ENCODE peak calls at places on chromosomes 1 and 21, in four cellular contexts. One of them, this sample, is unnamed.

GRCh38 chr1:89546934-89547562 is 22.4 kb downstream of the LRRC8B start:
- DNase-seq in OCI-LY7: no peak
- DNase-seq in mammary epithelial cell: no peak
- DNase-seq in HCT116: no peak
- DNase-seq in this sample: no peak

GRCh38 chr21:32360401-32360981 is 32.3 kb downstream of the URB1 start:
- DNase-seq in OCI-LY7: no peak
- DNase-seq in mammary epithelial cell: peak
- DNase-seq in HCT116: no peak
- DNase-seq in this sample: no peak

GRCh38 chr1:54229281-54229891 is 29.4 kb downstream of the MRPL37 start:
- DNase-seq in OCI-LY7: no peak
- DNase-seq in mammary epithelial cell: peak
- DNase-seq in HCT116: peak
- DNase-seq in this sample: peak

GRCh38 chr1:117531222-117531621 is 74.6 kb upstream of the TENT5C start:
- DNase-seq in OCI-LY7: no peak
- DNase-seq in mammary epithelial cell: no peak
- DNase-seq in HCT116: no peak
- DNase-seq in this sample: peak

GRCh38 chr1:119893827-119894700 is 2.3 kb downstream of the ADAM30 start:
- DNase-seq in OCI-LY7: no peak
- DNase-seq in mammary epithelial cell: no peak
- DNase-seq in HCT116: no peak
- DNase-seq in this sample: no peak

GRCh38 chr21:17527240-17527639 is 14.4 kb downstream of the CXADR start:
- DNase-seq in OCI-LY7: no peak
- DNase-seq in mammary epithelial cell: peak
- DNase-seq in HCT116: no peak
- DNase-seq in this sample: peak

GRCh38 chr1:37085393-37085792 is 51.1 kb upstream of the GRIK3 start:
- DNase-seq in OCI-LY7: no peak
- DNase-seq in mammary epithelial cell: no peak
- DNase-seq in HCT116: no peak
- DNase-seq in this sample: no peak

GRCh38 chr1:175201061-175201508 is 8.5 kb upstream of the KIAA0040 start:
- DNase-seq in OCI-LY7: no peak
- DNase-seq in mammary epithelial cell: no peak
- DNase-seq in HCT116: no peak
- DNase-seq in this sample: no peak

GRCh38 chr1:8343044-8343443 is 25.1 kb downstream of the SLC45A1 start:
- DNase-seq in OCI-LY7: no peak
- DNase-seq in mammary epithelial cell: no peak
- DNase-seq in HCT116: no peak
- DNase-seq in this sample: no peak

GRCh38 chr1:168410464-168410863 is 129.8 kb downstream of the TBX19 start:
- DNase-seq in OCI-LY7: no peak
- DNase-seq in mammary epithelial cell: no peak
- DNase-seq in HCT116: no peak
- DNase-seq in this sample: no peak

GRCh38 chr1:201731142-201731541 is 97.8 kb upstream of the IPO9 start:
- DNase-seq in OCI-LY7: no peak
- DNase-seq in mammary epithelial cell: no peak
- DNase-seq in HCT116: no peak
- DNase-seq in this sample: no peak

GRCh38 chr1:48499211-48499610 is 27.2 kb upstream of the SPATA6 start:
- DNase-seq in OCI-LY7: no peak
- DNase-seq in mammary epithelial cell: no peak
- DNase-seq in HCT116: no peak
- DNase-seq in this sample: no peak

GRCh38 chr21:32934829-32935228 is 90.9 kb upstream of the OLIG2 start:
- DNase-seq in OCI-LY7: no peak
- DNase-seq in mammary epithelial cell: no peak
- DNase-seq in HCT116: no peak
- DNase-seq in this sample: no peak

GRCh38 chr1:27993241-27993640 is 33.5 kb downstream of the XKR8 start:
- DNase-seq in OCI-LY7: no peak
- DNase-seq in mammary epithelial cell: no peak
- DNase-seq in HCT116: no peak
- DNase-seq in this sample: no peak

GRCh38 chr1:156660752-156661112 is 16.5 kb downstream of the NES start:
- DNase-seq in OCI-LY7: no peak
- DNase-seq in mammary epithelial cell: no peak
- DNase-seq in HCT116: no peak
- DNase-seq in this sample: no peak

GRCh38 chr1:28073867-28074266 is 14.5 kb downstream of the EYA3 start:
- DNase-seq in OCI-LY7: no peak
- DNase-seq in mammary epithelial cell: no peak
- DNase-seq in HCT116: no peak
- DNase-seq in this sample: no peak

GRCh38 chr1:201486158-201486557 is 17.2 kb upstream of the PHLDA3 start:
- DNase-seq in OCI-LY7: no peak
- DNase-seq in mammary epithelial cell: no peak
- DNase-seq in HCT116: no peak
- DNase-seq in this sample: peak

GRCh38 chr21:42684109-42684916 is 30.9 kb downstream of the PDE9A start:
- DNase-seq in OCI-LY7: peak
- DNase-seq in mammary epithelial cell: no peak
- DNase-seq in HCT116: no peak
- DNase-seq in this sample: peak

GRCh38 chr1:46595127-46595526 is 8.9 kb downstream of the MKNK1 start:
- DNase-seq in OCI-LY7: no peak
- DNase-seq in mammary epithelial cell: no peak
- DNase-seq in HCT116: no peak
- DNase-seq in this sample: no peak

GRCh38 chr1:202282596-202283283 is 59.0 kb downstream of the UBE2T start:
- DNase-seq in OCI-LY7: no peak
- DNase-seq in mammary epithelial cell: no peak
- DNase-seq in HCT116: no peak
- DNase-seq in this sample: no peak

GRCh38 chr1:67583462-67583950 is 101.5 kb upstream of the GADD45A start:
- DNase-seq in OCI-LY7: no peak
- DNase-seq in mammary epithelial cell: no peak
- DNase-seq in HCT116: no peak
- DNase-seq in this sample: no peak

GRCh38 chr21:29174607-29175013 is 44.2 kb downstream of the MAP3K7CL start:
- DNase-seq in OCI-LY7: no peak
- DNase-seq in mammary epithelial cell: no peak
- DNase-seq in HCT116: no peak
- DNase-seq in this sample: peak

GRCh38 chr21:29176721-29177120 is 46.3 kb downstream of the MAP3K7CL start:
- DNase-seq in OCI-LY7: no peak
- DNase-seq in mammary epithelial cell: no peak
- DNase-seq in HCT116: no peak
- DNase-seq in this sample: no peak

GRCh38 chr21:29172282-29172681 is 41.8 kb downstream of the MAP3K7CL start:
- DNase-seq in OCI-LY7: no peak
- DNase-seq in mammary epithelial cell: no peak
- DNase-seq in HCT116: no peak
- DNase-seq in this sample: no peak

GRCh38 chr21:29177800-29178199 is 47.4 kb downstream of the MAP3K7CL start:
- DNase-seq in OCI-LY7: no peak
- DNase-seq in mammary epithelial cell: no peak
- DNase-seq in HCT116: no peak
- DNase-seq in this sample: no peak

DNA sequence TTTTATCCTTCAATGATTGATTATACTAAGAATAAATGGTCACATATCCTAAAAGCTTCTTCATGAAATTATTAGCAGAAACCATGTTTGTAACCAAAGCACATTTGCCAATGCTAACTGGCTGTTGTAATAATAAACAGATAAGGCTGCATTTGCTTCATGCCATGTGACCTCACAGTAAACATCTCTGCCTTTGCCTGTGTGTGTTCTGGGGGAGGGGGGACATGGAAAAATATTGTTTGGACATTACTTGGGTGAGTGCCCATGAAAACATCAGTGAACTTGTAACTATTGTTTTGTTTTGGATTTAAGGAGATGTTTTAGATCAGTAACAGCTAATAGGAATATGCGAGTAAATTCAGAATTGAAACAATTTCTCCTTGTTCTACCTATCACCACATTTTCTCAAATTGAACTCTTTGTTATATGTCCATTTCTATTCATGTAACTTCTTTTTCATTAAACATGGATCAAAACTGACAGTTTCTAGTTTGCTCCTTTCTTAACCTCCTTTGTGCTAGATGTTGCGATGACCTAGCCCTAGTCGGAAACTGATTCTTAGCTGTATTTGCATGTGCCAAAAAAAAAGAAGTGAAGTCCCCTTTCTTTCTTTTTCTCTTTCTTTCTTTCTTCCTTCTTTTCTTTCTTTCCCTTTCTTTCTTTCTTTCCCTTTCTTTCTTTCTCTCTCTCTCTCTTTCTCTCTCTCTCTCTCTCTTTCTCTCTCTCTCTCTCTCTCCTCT is 45.1 kb downstream of the MAP3K7CL start:
- DNase-seq in OCI-LY7: no peak
- DNase-seq in mammary epithelial cell: no peak
- DNase-seq in HCT116: no peak
- DNase-seq in this sample: peak
- H2AFZ ChIP-seq in OCI-LY7: no peak
- H2AFZ ChIP-seq in mammary epithelial cell: no peak
- H2AFZ ChIP-seq in HCT116: no peak
- H2AFZ ChIP-seq in this sample: peak

GRCh38 chr1:115771094-115771846 is 2.8 kb upstream of the CASQ2 start:
- DNase-seq in OCI-LY7: no peak
- DNase-seq in mammary epithelial cell: peak
- DNase-seq in HCT116: no peak
- DNase-seq in this sample: peak
- H2AFZ ChIP-seq in OCI-LY7: no peak
- H2AFZ ChIP-seq in mammary epithelial cell: peak
- H2AFZ ChIP-seq in HCT116: peak
- H2AFZ ChIP-seq in this sample: peak

GRCh38 chr1:29864431-29865022 is 628.2 kb downstream of the PTPRU start:
- DNase-seq in OCI-LY7: no peak
- DNase-seq in mammary epithelial cell: no peak
- DNase-seq in HCT116: no peak
- DNase-seq in this sample: no peak
- H2AFZ ChIP-seq in OCI-LY7: no peak
- H2AFZ ChIP-seq in mammary epithelial cell: no peak
- H2AFZ ChIP-seq in HCT116: no peak
- H2AFZ ChIP-seq in this sample: no peak

DNA sequence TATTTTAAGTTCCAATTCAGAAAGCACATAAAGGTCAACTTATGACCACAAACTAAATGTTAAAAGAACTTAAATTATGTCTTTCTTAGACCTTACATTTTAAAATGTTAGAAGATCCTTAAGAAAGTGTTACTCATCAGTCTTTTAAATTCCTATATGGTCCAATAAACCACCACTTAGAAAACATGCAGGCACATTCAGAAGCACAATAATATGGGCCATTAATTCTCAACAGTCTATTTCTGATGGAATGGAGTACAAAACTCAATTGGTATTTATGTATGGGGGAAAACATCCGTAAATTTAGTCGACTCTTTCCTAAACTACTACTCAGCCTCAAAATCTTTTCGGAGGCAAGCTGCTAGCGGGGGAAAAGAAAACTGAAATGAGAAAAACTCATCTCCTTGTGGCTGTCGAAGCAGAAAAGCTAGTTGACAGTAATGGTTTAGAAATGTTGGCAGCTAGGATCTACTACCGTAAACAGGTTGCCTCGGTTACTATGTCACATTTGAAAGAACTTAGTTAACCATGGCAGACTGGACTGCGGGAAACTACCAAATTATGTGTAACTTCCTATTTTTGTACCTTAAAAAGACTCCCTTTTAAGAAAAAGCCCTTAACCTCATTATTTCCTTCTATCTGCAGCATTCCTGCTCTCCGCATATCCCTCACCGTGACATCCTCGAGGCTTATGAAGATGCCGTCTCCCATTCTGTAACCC is 993 bp downstream of the TRMT1L start:
- DNase-seq in OCI-LY7: peak
- DNase-seq in mammary epithelial cell: peak
- DNase-seq in HCT116: no peak
- DNase-seq in this sample: peak
- H2AFZ ChIP-seq in OCI-LY7: peak
- H2AFZ ChIP-seq in mammary epithelial cell: peak
- H2AFZ ChIP-seq in HCT116: peak
- H2AFZ ChIP-seq in this sample: peak

DNA sequence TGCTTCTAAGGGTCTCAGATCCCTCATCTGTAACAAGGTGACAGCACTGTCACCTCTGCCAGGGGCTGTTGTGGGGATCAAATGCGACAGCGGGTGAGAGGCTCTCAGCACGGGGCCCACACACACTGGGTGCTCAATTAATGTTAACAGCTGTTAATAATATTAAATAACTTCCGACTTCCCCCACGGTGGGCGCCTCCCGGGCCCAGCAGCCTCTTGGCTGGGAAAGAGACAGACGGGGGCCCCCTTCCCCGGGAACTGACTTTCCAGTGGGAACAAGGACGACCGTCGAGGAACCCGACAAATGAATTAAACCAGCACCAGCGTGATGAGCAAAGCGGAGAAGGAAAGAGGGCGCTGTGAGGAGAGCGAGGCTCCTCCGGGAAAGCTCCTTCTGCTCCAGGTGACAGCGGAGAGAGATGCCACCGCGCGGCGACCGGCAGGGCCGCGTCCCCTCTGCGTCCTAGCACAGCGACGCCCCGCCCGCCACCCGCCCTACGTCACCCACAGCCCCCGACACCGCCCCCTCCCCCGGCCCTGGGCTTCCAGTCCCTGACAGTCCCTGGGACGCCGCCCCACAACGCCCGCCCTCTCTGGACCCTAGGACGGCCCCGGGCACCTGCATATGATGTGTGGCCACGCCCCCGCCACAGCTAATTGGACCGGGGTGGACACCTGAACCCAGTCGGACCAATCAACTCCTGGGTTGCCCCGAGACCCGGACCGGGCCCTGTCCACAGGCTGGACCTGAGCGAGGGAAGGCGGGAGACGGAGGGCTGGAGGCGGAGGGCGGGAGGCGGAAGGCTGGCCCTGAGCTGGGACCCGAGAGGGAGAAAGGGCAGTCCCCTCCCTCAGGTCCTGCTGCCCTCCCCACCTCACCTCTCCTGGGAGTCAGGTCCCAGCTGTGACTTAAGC is 38.2 kb downstream of the MATN1 start:
- DNase-seq in OCI-LY7: no peak
- DNase-seq in mammary epithelial cell: no peak
- DNase-seq in HCT116: peak
- DNase-seq in this sample: no peak
- H2AFZ ChIP-seq in OCI-LY7: no peak
- H2AFZ ChIP-seq in mammary epithelial cell: peak
- H2AFZ ChIP-seq in HCT116: peak
- H2AFZ ChIP-seq in this sample: no peak

GRCh38 chr21:26570203-26570602 is 2.9 kb downstream of the CYYR1 start:
- DNase-seq in OCI-LY7: no peak
- DNase-seq in mammary epithelial cell: no peak
- DNase-seq in HCT116: no peak
- DNase-seq in this sample: no peak
- H2AFZ ChIP-seq in OCI-LY7: no peak
- H2AFZ ChIP-seq in mammary epithelial cell: no peak
- H2AFZ ChIP-seq in HCT116: no peak
- H2AFZ ChIP-seq in this sample: no peak